ENCODE peak calls at places on chromosomes 2 and 18, in seven cellular contexts. S, H, G, Y, R, A and W are unnamed samples.

GRCh38 chr18:79576686-79577351 is 102.8 kb upstream of the CTDP1 start:
- DNase-seq in R (no peak), G (no peak), A (no peak), S (peak), H (peak), Y (peak), W (no peak)

GRCh38 chr18:27198036-27198435 is 12.9 kb upstream of the CHST9 start:
- DNase-seq in G (no peak), Y (no peak), H (no peak), R (no peak), S (no peak), A (peak), W (no peak)

GRCh38 chr2:215950009-215950408 is 63.3 kb downstream of the MREG start:
- DNase-seq in H (peak), R (no peak), Y (no peak), G (no peak), A (peak), S (no peak), W (no peak)

GRCh38 chr2:28780496-28780895 is 28.9 kb downstream of the PPP1CB start:
- DNase-seq in H (no peak), A (no peak), G (no peak), R (no peak), S (no peak), Y (no peak), W (no peak)

GRCh38 chr2:28377984-28378678 is 14.5 kb upstream of the FOSL2 start:
- DNase-seq in G (no peak), Y (no peak), R (no peak), H (no peak), A (no peak), S (no peak), W (no peak)

GRCh38 chr2:31271851-31272267 is 37.9 kb downstream of the EHD3 start:
- DNase-seq in S (no peak), G (no peak), R (no peak), Y (no peak), A (no peak), H (peak), W (no peak)

GRCh38 chr18:78169487-78169886 is 810.1 kb upstream of the SALL3 start:
- DNase-seq in R (no peak), S (no peak), A (no peak), Y (no peak), H (no peak), G (no peak), W (no peak)

GRCh38 chr2:1246239-1246638 is 167.0 kb upstream of the TPO start:
- DNase-seq in S (no peak), Y (no peak), H (no peak), G (no peak), A (no peak), R (no peak), W (no peak)

GRCh38 chr2:7452110-7452851 is 535.1 kb downstream of the RNF144A start:
- DNase-seq in R (no peak), Y (no peak), S (no peak), G (no peak), A (no peak), H (no peak), W (no peak)

GRCh38 chr2:3185910-3186309 is 191.7 kb downstream of the EIPR1 start:
- DNase-seq in H (no peak), S (no peak), R (no peak), A (no peak), G (no peak), Y (no peak), W (no peak)

GRCh38 chr2:222307138-222307756 is 8.4 kb upstream of the PAX3 start:
- DNase-seq in R (no peak), S (no peak), Y (no peak), G (no peak), A (no peak), H (no peak), W (no peak)

GRCh38 chr2:156800781-156801366 is 364.7 kb downstream of the GPD2 start:
- DNase-seq in R (no peak), A (no peak), G (no peak), S (no peak), H (no peak), Y (no peak), W (no peak)

GRCh38 chr2:140542627-140543026 is 1588.2 kb downstream of the LRP1B start:
- DNase-seq in A (no peak), H (no peak), S (no peak), G (no peak), Y (no peak), R (no peak), W (no peak)

GRCh38 chr2:56009758-56010534 is 86.4 kb upstream of the EFEMP1 start:
- DNase-seq in H (peak), S (no peak), G (no peak), R (no peak), Y (no peak), A (peak), W (no peak)

GRCh38 chr2:221156335-221156734 is 415.8 kb downstream of the EPHA4 start:
- DNase-seq in A (no peak), R (no peak), Y (no peak), S (no peak), H (no peak), G (no peak), W (no peak)

GRCh38 chr2:240846881-240847601 is 21.6 kb upstream of the AGXT start:
- DNase-seq in H (no peak), A (no peak), S (no peak), G (no peak), Y (no peak), R (no peak), W (no peak)

GRCh38 chr2:176285321-176285720 is 16.1 kb downstream of the MTX2 start:
- DNase-seq in Y (no peak), R (no peak), A (no peak), H (peak), S (no peak), G (no peak), W (no peak)

GRCh38 chr2:65957886-65958285 is 477.0 kb upstream of the MEIS1 start:
- DNase-seq in Y (no peak), S (no peak), R (no peak), H (no peak), G (no peak), A (no peak), W (no peak)

GRCh38 chr2:36792947-36793346 is 96.4 kb downstream of the VIT start:
- DNase-seq in H (no peak), Y (no peak), A (no peak), R (no peak), G (no peak), S (no peak), W (no peak)

GRCh38 chr18:79366177-79367094 is 29.3 kb upstream of the NFATC1 start:
- DNase-seq in A (no peak), R (peak), S (no peak), Y (no peak), G (no peak), H (no peak), W (no peak)

GRCh38 chr18:11498821-11499220 is 110.6 kb upstream of the SLC35G4 start:
- DNase-seq in G (no peak), S (no peak), R (no peak), Y (no peak), H (no peak), A (no peak), W (no peak)

GRCh38 chr2:134217924-134218323 is 35.9 kb upstream of the MGAT5 start:
- DNase-seq in H (peak), G (no peak), A (no peak), Y (no peak), R (no peak), S (no peak), W (no peak)

GRCh38 chr2:106020032-106020431 is 174.1 kb downstream of the UXS1 start:
- DNase-seq in R (no peak), G (no peak), A (no peak), S (no peak), Y (no peak), H (peak), W (no peak)
- TF ChIP-seq CTCF in R (no peak), G (no peak), A (no peak), S (no peak), Y (no peak), H (no peak), W (no peak)

DNA sequence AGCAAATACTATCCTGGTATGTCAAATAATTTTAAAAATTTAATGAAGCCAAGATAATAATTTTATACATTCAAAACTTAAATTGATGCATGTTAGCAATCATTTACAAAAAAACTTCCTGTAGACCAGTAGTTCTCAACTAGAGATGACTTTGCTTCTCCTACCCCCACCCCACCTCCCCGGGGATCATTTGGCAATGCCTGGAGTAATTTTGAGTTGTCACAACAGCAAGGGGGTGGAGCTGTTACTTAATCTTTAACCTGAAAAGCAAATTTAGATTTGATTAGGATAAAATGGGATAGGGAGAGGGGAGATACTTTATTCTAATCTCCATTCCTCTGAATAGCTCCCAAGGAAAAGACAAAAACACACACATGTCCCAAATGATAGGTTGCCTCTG is 4.2 kb downstream of the SLC40A1 start:
- DNase-seq in Y (no peak), A (no peak), S (no peak), G (peak), H (no peak), R (no peak), W (no peak)
- H3K4me3 ChIP-seq in Y (no peak), A (no peak), S (peak), G (peak), H (no peak), R (no peak), W (no peak)

DNA sequence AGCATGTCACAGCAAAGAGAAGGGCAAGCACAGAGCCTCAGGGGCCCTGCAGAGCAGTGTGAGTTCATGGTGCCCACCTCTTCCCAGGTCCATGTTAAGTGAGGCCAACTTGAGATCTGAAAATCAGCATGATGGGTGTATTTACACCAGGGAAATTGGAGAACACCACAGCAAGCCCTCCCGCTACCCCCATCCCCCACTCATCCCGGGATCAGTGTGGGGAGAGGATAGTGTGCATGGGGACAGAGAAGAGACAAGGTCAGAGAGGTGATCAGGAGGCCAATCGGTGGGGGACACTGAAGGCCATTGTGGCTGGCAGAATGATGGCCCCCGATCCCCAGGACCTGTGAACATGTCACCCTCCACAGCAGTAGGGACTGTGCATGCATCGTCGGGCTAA is 54.7 kb downstream of the PTGR3 start:
- DNase-seq in R (no peak), G (no peak), H (no peak), Y (no peak), S (no peak), A (no peak), W (no peak)
- TF ChIP-seq CTCF in R (no peak), G (no peak), H (no peak), Y (no peak), S (no peak), A (no peak), W (no peak)

DNA sequence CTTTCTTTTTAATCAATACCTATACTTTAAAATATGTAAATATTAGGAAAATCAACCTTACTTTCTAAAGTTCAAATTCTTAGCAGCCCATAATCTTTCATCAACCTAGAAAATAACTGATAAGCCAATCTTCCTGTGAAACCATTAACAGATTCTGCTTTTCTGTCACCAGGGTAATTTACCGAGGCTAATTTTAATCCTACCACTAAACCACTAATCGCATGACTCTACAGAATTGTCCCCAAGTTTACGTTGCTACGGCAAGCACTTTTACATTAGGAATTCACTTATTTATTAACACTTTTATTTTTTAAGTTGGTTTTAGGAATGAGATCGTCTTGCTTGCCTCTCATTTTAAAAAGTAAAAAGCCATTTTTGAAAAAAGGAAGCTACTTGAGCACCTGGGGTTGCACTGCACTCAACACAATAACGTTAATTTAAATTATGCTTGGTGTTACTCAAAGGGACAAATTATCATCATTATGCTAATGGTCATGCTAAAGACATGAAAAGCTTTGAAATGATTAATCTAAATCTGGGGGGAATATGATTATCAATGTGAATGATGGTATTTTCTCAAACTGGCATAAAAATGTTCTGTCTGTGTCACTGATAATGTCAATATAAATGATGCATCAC is 10.2 kb downstream of the ZNF516 start:
- DNase-seq in G (no peak), R (no peak), S (no peak), A (no peak), Y (no peak), H (no peak), W (no peak)
- H3K4me3 ChIP-seq in G (no peak), R (no peak), S (no peak), A (no peak), Y (no peak), H (no peak), W (no peak)

GRCh38 chr2:119366649-119367471 is at the start of the genes C2orf76 and DBI:
- DNase-seq in S (peak), G (peak), H (peak), R (peak), Y (peak), A (peak), W (peak)
- TF ChIP-seq CTCF in S (no peak), G (no peak), H (no peak), R (no peak), Y (no peak), A (no peak), W (no peak)

GRCh38 chr2:230968921-230969672 is 26.8 kb upstream of the SPATA3 start:
- DNase-seq in S (no peak), G (no peak), A (no peak), Y (no peak), H (no peak), R (no peak), W (no peak)
- H3K4me3 ChIP-seq in S (no peak), G (no peak), A (no peak), Y (no peak), H (no peak), R (no peak), W (no peak)

DNA sequence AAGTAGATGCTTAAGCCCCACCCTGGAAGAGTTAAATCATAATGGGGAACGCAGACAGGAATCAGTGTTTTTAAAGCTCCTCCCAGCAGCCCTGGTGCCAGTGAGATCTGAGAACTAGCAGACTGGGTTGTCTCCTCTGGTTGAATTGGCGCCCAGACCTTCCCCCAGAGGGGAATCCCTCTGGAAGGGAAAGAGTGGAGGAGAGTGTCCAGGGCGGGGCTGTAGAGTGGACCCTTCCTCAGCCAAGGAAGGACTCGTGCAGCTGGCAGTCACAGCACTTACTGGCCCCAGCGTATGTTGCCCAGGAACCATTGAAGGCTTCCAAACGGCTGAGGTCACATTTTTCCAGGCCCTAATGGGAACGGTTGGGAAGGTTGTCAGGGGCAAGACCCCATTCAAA is 62.5 kb downstream of the TGOLN2 start:
- DNase-seq in G (no peak), R (no peak), H (no peak), Y (no peak), A (no peak), S (no peak), W (no peak)
- TF ChIP-seq CTCF in G (no peak), R (no peak), H (no peak), Y (no peak), A (no peak), S (no peak), W (no peak)

GRCh38 chr2:18411571-18411970 is 148.9 kb downstream of the RDH14 start:
- DNase-seq in S (no peak), Y (no peak), G (no peak), R (no peak), A (no peak), H (no peak), W (no peak)

GRCh38 chr2:18410543-18410942 is 149.9 kb downstream of the RDH14 start:
- DNase-seq in G (no peak), S (no peak), A (no peak), R (no peak), H (no peak), Y (no peak), W (no peak)

GRCh38 chr2:18413794-18414396 is 146.6 kb downstream of the RDH14 start:
- DNase-seq in R (peak), A (no peak), G (peak), H (peak), Y (no peak), S (peak), W (no peak)

DNA sequence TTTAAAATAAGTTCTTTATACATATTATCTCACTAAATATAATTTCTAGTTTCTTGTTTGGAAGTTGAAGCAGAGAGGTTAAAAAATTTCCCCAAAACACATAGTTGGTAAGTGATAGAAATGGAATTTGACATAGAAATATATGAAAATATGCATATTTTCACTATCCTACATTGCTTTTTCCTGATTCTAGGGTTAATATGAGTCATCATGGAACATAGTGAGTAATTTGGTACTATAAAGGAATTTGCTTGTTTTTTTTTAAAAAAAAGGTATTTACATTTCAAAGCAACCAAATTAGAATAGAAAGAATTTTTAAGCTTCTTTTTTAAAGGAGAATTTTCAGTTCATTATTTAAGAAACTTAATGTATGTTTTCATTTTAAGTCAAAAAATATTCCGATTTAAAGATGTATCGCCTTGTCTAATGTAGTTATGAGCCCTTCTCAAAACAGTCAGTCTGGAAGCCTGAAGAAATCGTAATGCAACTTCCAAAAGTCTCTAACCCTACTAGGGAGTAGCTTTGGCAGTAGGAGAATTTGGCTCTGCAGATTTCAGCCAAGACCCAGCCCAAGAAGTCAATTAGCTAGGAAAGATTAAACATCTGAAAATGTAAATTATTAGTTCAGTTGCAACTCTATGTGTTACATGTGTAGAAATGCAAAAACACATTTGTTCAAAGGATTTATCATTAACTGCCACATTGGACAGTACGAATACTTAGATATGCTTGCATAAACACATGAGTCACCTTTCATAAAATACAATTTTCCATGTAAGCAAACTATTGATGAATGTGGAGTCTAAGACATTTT is 147.3 kb downstream of the RDH14 start:
- DNase-seq in G (no peak), R (no peak), H (peak), Y (no peak), A (no peak), S (no peak), W (no peak)
- H3K4me3 ChIP-seq in G (no peak), R (peak), H (peak), Y (no peak), A (no peak), S (no peak), W (no peak)